ENCODE peak calls at places on chromosomes 7 and 10, in six cellular contexts. X is fibroblast of lung; M is colonic mucosa; D is Peyer's patch; N is heart left ventricle; V is CD4-positive, CD25-positive, alpha-beta regulatory T cell. T is an unnamed sample.

GRCh38 chr7:65938336-65938895 is 43.6 kb downstream of the GUSB start:
- DNase-seq in V (no peak), D (no peak), N (no peak), M (no peak), X (peak; percentile 29), T (no peak)

GRCh38 chr7:158101821-158102450 is 485.7 kb downstream of the PTPRN2 start:
- DNase-seq in N (no peak), D (no peak), V (no peak), X (no peak), M (no peak), T (peak; percentile 14)

GRCh38 chr7:142626420-142627035 is 122.7 kb upstream of the PRSS1 start:
- DNase-seq in V (peak; percentile 67), X (no peak), N (peak; percentile 25), M (peak; percentile 69), D (no peak), T (peak; percentile 95)

GRCh38 chr7:2802504-2803341 is 41.4 kb downstream of the GNA12 start:
- DNase-seq in N (no peak), X (peak; percentile 81), M (no peak), V (no peak), D (no peak), T (no peak)

GRCh38 chr10:86652361-86653202 is 1.8 kb upstream of the OPN4 start:
- DNase-seq in X (peak; percentile 21), D (peak; percentile 34), M (no peak), N (peak; percentile 15), V (no peak), T (peak; percentile 57)

GRCh38 chr10:103373544-103373943 is 5.8 kb downstream of the TAF5 start:
- DNase-seq in D (no peak), M (no peak), V (peak; percentile 15), X (no peak), N (no peak), T (no peak)

GRCh38 chr10:115802911-115803310 is 470.1 kb downstream of the GFRA1 start:
- DNase-seq in V (no peak), D (no peak), M (no peak), N (no peak), X (no peak), T (no peak)

GRCh38 chr10:103710490-103710889 is 144.9 kb downstream of the SH3PXD2A start:
- DNase-seq in V (no peak), N (no peak), X (no peak), M (no peak), D (no peak), T (no peak)

GRCh38 chr10:133226251-133226808 is 3.7 kb upstream of the UTF1 start:
- DNase-seq in N (no peak), V (peak; percentile 21), X (no peak), D (no peak), M (no peak), T (no peak)

GRCh38 chr7:11934766-11935165 is 102.8 kb upstream of the THSD7A start:
- DNase-seq in X (no peak), V (no peak), D (no peak), M (no peak), N (no peak), T (no peak)

GRCh38 chr10:132158810-132159209 is 27.9 kb upstream of the DPYSL4 start:
- DNase-seq in M (no peak), X (no peak), D (no peak), V (peak; percentile 13), N (no peak), T (no peak)

GRCh38 chr10:548212-548897 is 141.1 kb downstream of the DIP2C start:
- DNase-seq in M (no peak), N (no peak), X (no peak), D (no peak), V (no peak), T (peak; percentile 65)
- H3K4me1 ChIP-seq in M (no peaks in the 10 kb centered on the region), N (peaks cover 15% of the 10 kb centered on the region), X (no peaks in the 10 kb centered on the region), D (no peaks in the 10 kb centered on the region), V (no peaks in the 10 kb centered on the region), T (no peaks in the 10 kb centered on the region)

DNA sequence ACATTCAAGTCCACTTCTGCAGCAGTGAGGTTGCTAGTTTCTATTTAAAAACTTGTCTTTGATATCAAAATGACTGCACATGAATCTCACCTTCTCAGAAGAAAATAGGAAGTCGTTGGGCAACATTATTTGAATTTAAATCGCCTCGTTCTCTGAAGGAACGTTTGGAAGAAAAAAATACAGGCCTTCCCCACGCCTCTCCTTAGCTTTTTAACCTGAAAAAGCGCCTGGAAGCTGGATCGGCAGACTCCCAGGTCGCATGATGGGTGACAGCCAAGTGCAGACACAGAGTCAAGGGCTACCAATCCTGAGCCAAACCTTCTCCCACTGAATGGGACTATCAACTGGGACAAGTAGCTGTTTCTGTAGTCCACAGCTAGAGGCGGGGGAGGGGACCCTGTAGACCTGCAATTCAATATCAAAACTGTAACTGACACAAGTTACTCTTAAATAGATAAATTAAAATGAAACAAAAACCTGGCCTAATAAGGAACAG is 2.2 kb downstream of the FAM53B start:
- DNase-seq in N (no peak), M (no peak), D (no peak), V (peak; percentile 51), X (no peak), T (peak; percentile 62)
- H3K4me3 ChIP-seq in N (peak overlapping the region; percentile 75), M (peak overlapping the region; percentile 65), D (peak overlapping the region; percentile 80), V (peak overlapping the region; percentile 85), X (peak overlapping the region; percentile 72), T (peak overlapping the region; percentile 80)

GRCh38 chr7:156547884-156548561 is 92.6 kb upstream of the RNF32 start:
- DNase-seq in X (no peak), M (no peak), N (no peak), D (no peak), V (no peak), T (no peak)

GRCh38 chr7:156543699-156544098 is 96.9 kb upstream of the RNF32 start:
- DNase-seq in N (no peak), D (no peak), V (no peak), X (no peak), M (no peak), T (no peak)

GRCh38 chr7:156544919-156545715 is 95.5 kb upstream of the RNF32 start:
- DNase-seq in D (peak; percentile 53), V (peak; percentile 6), X (no peak), N (no peak), M (peak; percentile 70), T (no peak)

GRCh38 chr7:156544199-156544598 is 96.4 kb upstream of the RNF32 start:
- DNase-seq in V (no peak), N (no peak), M (no peak), D (no peak), X (no peak), T (no peak)

GRCh38 chr7:156545989-156546388 is 94.6 kb upstream of the RNF32 start:
- DNase-seq in D (no peak), V (no peak), M (no peak), X (no peak), N (no peak), T (no peak)
- H3K4me1 ChIP-seq in D (no peaks in the 10 kb centered on the region), V (no peaks in the 10 kb centered on the region), M (no peaks in the 10 kb centered on the region), X (no peaks in the 10 kb centered on the region), N (no peaks in the 10 kb centered on the region), T (no peaks in the 10 kb centered on the region)

DNA sequence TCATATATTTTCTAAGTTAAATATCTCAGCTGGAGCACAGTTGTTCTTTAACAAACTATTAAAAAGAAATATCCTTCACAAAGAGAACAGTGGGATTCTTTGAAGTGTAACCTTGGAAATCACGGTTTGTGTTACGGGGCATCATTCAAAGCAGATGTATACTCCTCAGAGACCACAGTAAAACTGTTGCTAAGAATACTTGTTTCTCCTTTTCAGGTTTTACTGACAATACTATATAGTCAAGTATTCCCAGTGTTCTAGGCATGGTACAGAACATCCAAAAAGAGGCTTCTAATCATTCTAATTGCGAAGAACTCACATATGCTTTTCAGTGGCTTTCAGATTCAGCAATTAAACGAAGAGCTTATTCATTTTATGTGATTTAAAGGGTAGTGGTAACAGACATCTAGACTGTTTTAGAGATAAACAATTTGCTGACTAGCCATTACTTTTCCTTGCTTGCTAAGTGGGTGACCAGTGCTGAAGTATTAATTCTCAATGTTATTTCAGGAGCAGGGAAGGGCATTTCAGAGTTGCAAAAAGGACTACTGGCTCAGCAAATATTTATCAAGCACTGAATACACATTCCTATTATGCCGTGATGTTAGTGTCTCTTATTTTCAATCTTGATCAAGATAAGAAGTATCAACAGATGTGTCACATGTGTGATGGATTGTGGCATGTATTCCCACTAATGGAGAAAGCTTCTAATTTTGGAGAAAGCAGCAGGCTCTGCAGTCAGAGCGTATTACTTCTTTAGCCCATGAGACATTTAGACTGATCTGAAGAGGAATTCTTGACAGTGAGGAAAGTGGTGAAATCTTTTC is 236.8 kb downstream of the RNLS start:
- DNase-seq in D (no peak), M (no peak), V (no peak), N (no peak), X (no peak), T (no peak)
- H3K4me3 ChIP-seq in D (no peak overlapping the region), M (no peak overlapping the region), V (no peak overlapping the region), N (no peak overlapping the region), X (no peak overlapping the region), T (no peak overlapping the region)

GRCh38 chr7:43588477-43589132 is 5.7 kb downstream of the STK17A start:
- DNase-seq in N (no peak), M (no peak), X (no peak), D (no peak), V (no peak), T (no peak)
- H3K4me1 ChIP-seq in N (peaks cover 23% of the 10 kb centered on the region), M (no peaks in the 10 kb centered on the region), X (peaks cover 6% of the 10 kb centered on the region), D (peaks cover 56% of the 10 kb centered on the region), V (peaks cover 87% of the 10 kb centered on the region), T (peaks cover 3% of the 10 kb centered on the region)

DNA sequence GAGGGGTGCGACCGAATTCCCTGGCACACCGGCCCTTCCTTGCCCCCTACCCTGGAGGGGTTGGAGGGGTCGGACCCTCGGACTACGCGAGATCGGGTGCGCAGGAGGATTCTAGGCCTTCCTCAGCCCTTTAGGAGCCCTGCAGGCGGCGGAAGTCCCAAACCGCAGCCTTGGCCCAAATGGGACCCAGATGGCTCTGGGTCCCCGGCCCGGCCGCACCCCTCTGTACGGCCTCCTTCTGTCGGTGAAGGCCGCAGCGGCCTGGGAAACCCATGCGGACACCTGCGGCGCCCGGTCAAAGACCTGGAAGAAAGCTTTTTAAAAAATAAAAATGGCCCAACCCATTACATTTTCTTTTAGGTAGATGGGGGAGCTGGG is 2.4 kb upstream of the VAX1 start:
- DNase-seq in N (no peak), D (no peak), X (no peak), V (no peak), M (no peak), T (peak; percentile 74)
- H3K4me3 ChIP-seq in N (no peak overlapping the region), D (no peak overlapping the region), X (no peak overlapping the region), V (no peak overlapping the region), M (no peak overlapping the region), T (no peak overlapping the region)

GRCh38 chr10:62856021-62856420 is 39.9 kb upstream of the EGR2 start:
- DNase-seq in M (no peak), V (peak; percentile 12), N (no peak), D (no peak), X (no peak), T (no peak)
- H3K4me1 ChIP-seq in M (no peaks in the 10 kb centered on the region), V (peaks cover under 1% of the 10 kb centered on the region), N (peaks cover 6% of the 10 kb centered on the region), D (no peaks in the 10 kb centered on the region), X (no peaks in the 10 kb centered on the region), T (no peaks in the 10 kb centered on the region)

GRCh38 chr7:83677180-83677866 is 28.4 kb upstream of the SEMA3E start:
- DNase-seq in X (peak; percentile 99), D (no peak), V (no peak), N (no peak), M (peak; percentile 26), T (no peak)
- H3K4me3 ChIP-seq in X (no peak overlapping the region), D (no peak overlapping the region), V (no peak overlapping the region), N (no peak overlapping the region), M (no peak overlapping the region), T (no peak overlapping the region)